ENCODE peak calls at places on chromosome 3, in eight cellular contexts. K is activated naive CD8-positive, alpha-beta T cell treated with anti-CD3 and anti-CD28 coated beads, Interleukin-2, amount 10 ng/mL, durations not matched to agents 7 days and 5 days; G is activated CD4-positive, CD25-positive, alpha-beta regulatory T cell treated with anti-CD3 and anti-CD28 coated beads, Interleukin-2, amount 50 U/mL, for 24 hours; M is naive thymus-derived CD4-positive, alpha-beta T cell; N is right lobe of liver; X is body of pancreas; O is SK-N-SH treated with all-trans-retinoic acid at 6 μM for 48 hours; F is left lung. I is an unnamed sample.

GRCh38 chr3:161854232-161854771 is 357.7 kb downstream of the OTOL1 start:
- ATAC-seq in G (no peak), M (no peak), F (peak; percentile 30), X (no peak), N (no peak), K (no peak), O (peak; percentile 80), I (no peak)

GRCh38 chr3:109927161-109927560 is 589.8 kb upstream of the DPPA4 start:
- ATAC-seq in N (no peak), O (peak; percentile 96), F (peak; percentile 71), X (no peak), K (no peak), M (no peak), G (peak; percentile 59), I (peak; percentile 99)

GRCh38 chr3:147412917-147413711 is 3.9 kb downstream of the ZIC1 start:
- ATAC-seq in O (no peak), X (no peak), F (no peak), K (no peak), G (no peak), M (no peak), N (no peak), I (no peak)

GRCh38 chr3:35065891-35066290 is 573.4 kb upstream of the ARPP21 start:
- ATAC-seq in K (no peak), N (no peak), O (no peak), M (no peak), G (no peak), X (no peak), F (no peak), I (no peak)

GRCh38 chr3:11600501-11601282 is 43.0 kb downstream of the VGLL4 start:
- ATAC-seq in F (peak; percentile 80), X (peak; percentile 94), M (no peak), O (peak; percentile 99), K (no peak), G (no peak), N (peak; percentile 71), I (no peak)

GRCh38 chr3:24119321-24119751 is 174.2 kb downstream of the NR1D2 start:
- ATAC-seq in F (peak; percentile 62), N (peak; percentile 22), M (no peak), X (no peak), G (no peak), K (no peak), O (peak; percentile 50), I (no peak)

GRCh38 chr3:111324142-111324541 is 217.9 kb upstream of the CD96 start:
- ATAC-seq in O (no peak), M (peak; percentile 32), G (no peak), N (no peak), K (peak; percentile 54), F (no peak), X (no peak), I (no peak)

GRCh38 chr3:149364624-149365023 is 12.8 kb downstream of the TM4SF1 start:
- ATAC-seq in K (no peak), O (no peak), G (no peak), M (no peak), F (no peak), X (no peak), N (no peak), I (no peak)

GRCh38 chr3:186097663-186098451 is 11.0 kb downstream of the ETV5 start:
- ATAC-seq in M (no peak), K (peak; percentile 47), X (peak; percentile 94), N (peak; percentile 95), F (peak; percentile 86), G (no peak), O (peak; percentile 88), I (no peak)

GRCh38 chr3:45055411-45056143 is 29.5 kb downstream of the CLEC3B start:
- ATAC-seq in N (no peak), G (no peak), O (peak; percentile 83), F (peak; percentile 38), K (no peak), M (peak; percentile 38), X (no peak), I (no peak)

GRCh38 chr3:114685053-114685630 is 391.3 kb downstream of the TIGIT start:
- ATAC-seq in O (no peak), N (peak; percentile 56), M (no peak), X (no peak), F (no peak), G (no peak), K (no peak), I (no peak)

GRCh38 chr3:131655076-131655685 is 152.4 kb upstream of the MRPL3 start:
- ATAC-seq in M (no peak), G (no peak), X (no peak), K (no peak), F (no peak), N (no peak), O (no peak), I (no peak)

GRCh38 chr3:157512534-157512933 is 9.3 kb upstream of the VEPH1 start:
- ATAC-seq in N (no peak), M (no peak), F (no peak), O (no peak), X (no peak), G (no peak), K (no peak), I (no peak)

I was measured in activated T-helper 17 cell treated with anti-CD3 and anti-CD28 coated beads, Interleukin-2, amount 50 U/mL, for 72 hours.